ENCODE peak calls at places on chromosomes 7 and 10, in ten cellular contexts. U is left ventricle myocardium inferior, L is psoas muscle, S is gastrocnemius medialis, Z is mammary epithelial cell, N is ovary, D is heart right ventricle, A is HepG2, B is heart left ventricle, Q is HCT116. V is an unnamed sample. For H3K4me1, the result is how much of the 10 kb centered on the place peaks cover.

GRCh38 chr7:140679186-140679585 is 6.4 kb downstream of the ADCK2 start:
- DNase-seq in S (no peak), N (no peak), B (no peak), U (no peak), Q (no peak), L (no peak), A (no peak), D (no peak), Z (no peak), V (no peak)

GRCh38 chr10:93456480-93456879 is 25.7 kb downstream of the MYOF start:
- DNase-seq in Q (no peak), Z (no peak), D (no peak), B (no peak), N (no peak), U (no peak), S (no peak), L (no peak), A (no peak), V (no peak)

GRCh38 chr7:88337556-88337955 is 30.9 kb upstream of the STEAP4 start:
- DNase-seq in D (no peak), S (no peak), B (no peak), Q (no peak), L (no peak), N (no peak), A (no peak), Z (peak), U (no peak), V (no peak)

GRCh38 chr10:83522881-83523386 is 616.4 kb upstream of the GHITM start:
- DNase-seq in B (peak), U (peak), A (no peak), L (no peak), D (no peak), N (no peak), Q (no peak), Z (no peak), S (no peak), V (no peak)

GRCh38 chr10:93380043-93380565 is 102.0 kb downstream of the MYOF start:
- DNase-seq in N (no peak), A (no peak), S (no peak), B (no peak), U (no peak), Q (no peak), L (no peak), Z (no peak), D (no peak), V (no peak)

GRCh38 chr7:116511552-116512523 is 12.3 kb downstream of the CAV2 start:
- DNase-seq in D (no peak), Q (peak), N (no peak), L (no peak), A (peak), U (no peak), B (peak), Z (peak), S (no peak), V (no peak)

GRCh38 chr7:39621784-39622411 is 1.5 kb upstream of the RALA start:
- DNase-seq in U (no peak), S (no peak), N (no peak), Z (peak), L (no peak), D (no peak), B (no peak), Q (no peak), A (no peak), V (no peak)

GRCh38 chr7:29929018-29929807 is 60.4 kb downstream of the SCRN1 start:
- DNase-seq in A (no peak), U (no peak), L (no peak), S (no peak), N (no peak), Q (no peak), D (no peak), Z (no peak), B (no peak), V (no peak)

GRCh38 chr10:114304566-114305421 is 65.7 kb downstream of the VWA2 start:
- DNase-seq in L (peak), Z (no peak), Q (no peak), D (peak), U (peak), S (no peak), N (peak), A (no peak), B (peak), V (no peak)

GRCh38 chr7:95691464-95691863 is 80.9 kb upstream of the DYNC1I1 start:
- DNase-seq in A (peak), B (no peak), S (no peak), Z (peak), L (no peak), D (no peak), U (no peak), Q (no peak), N (no peak), V (no peak)

GRCh38 chr7:74027683-74028320 is at the start of gene ELN:
- DNase-seq in U (peak), L (peak), Q (no peak), A (no peak), B (peak), N (peak), Z (no peak), S (peak), D (peak), V (peak)

GRCh38 chr10:98467506-98468318 is 21.0 kb upstream of the HPS1 start:
- DNase-seq in Z (peak), N (peak), D (peak), L (peak), S (peak), Q (peak), U (peak), B (peak), A (peak), V (peak)

GRCh38 chr10:12333382-12334185 is 15.8 kb upstream of the CAMK1D start:
- DNase-seq in Q (peak), N (peak), Z (peak), A (no peak), L (peak), D (peak), S (no peak), B (peak), U (peak), V (peak)

GRCh38 chr10:50619882-50620281 is 3.9 kb downstream of the SGMS1 start:
- DNase-seq in Z (no peak), D (no peak), U (no peak), B (no peak), A (no peak), L (no peak), Q (no peak), N (no peak), S (no peak), V (no peak)

GRCh38 chr7:47653550-47654351 is 71.8 kb upstream of the TNS3 start:
- DNase-seq in D (no peak), N (no peak), U (no peak), A (no peak), Z (no peak), S (no peak), B (no peak), Q (no peak), L (no peak), V (no peak)

GRCh38 chr10:27448926-27449325 is 55.2 kb upstream of the RAB18 start:
- DNase-seq in B (no peak), U (no peak), L (no peak), A (peak), Z (peak), D (no peak), S (no peak), Q (peak), N (no peak), V (no peak)

GRCh38 chr10:129466703-129467345 is at the start of gene MGMT:
- DNase-seq in D (peak), U (peak), Q (peak), L (peak), S (peak), B (peak), N (peak), A (peak), Z (peak), V (peak)

GRCh38 chr10:78861456-78862327 is 207.1 kb upstream of the ZMIZ1 start:
- DNase-seq in A (no peak), Z (no peak), S (no peak), U (no peak), D (no peak), Q (no peak), L (no peak), B (no peak), N (peak), V (no peak)

GRCh38 chr10:122208616-122209430 is 62.3 kb upstream of the BTBD16 start:
- DNase-seq in N (no peak), A (no peak), S (no peak), Z (no peak), U (no peak), Q (no peak), D (no peak), L (no peak), B (no peak), V (no peak)

GRCh38 chr7:135664046-135664589 is 1.8 kb downstream of the STMP1 start:
- DNase-seq in Q (no peak), U (no peak), B (no peak), L (no peak), A (peak), Z (peak), S (no peak), N (no peak), D (no peak), V (no peak)

GRCh38 chr7:326845-327304 is 36.9 kb downstream of the FOXL3 start:
- DNase-seq in A (peak), Z (no peak), S (no peak), D (no peak), L (no peak), U (no peak), B (no peak), N (no peak), Q (no peak), V (peak)

GRCh38 chr7:130937016-130937415 is 203.0 kb upstream of the KLF14 start:
- DNase-seq in Q (no peak), L (no peak), N (no peak), S (no peak), Z (no peak), U (no peak), A (no peak), B (no peak), D (no peak), V (no peak)

GRCh38 chr10:69224862-69225657 is 4.9 kb downstream of the HKDC1 start:
- DNase-seq in L (no peak), D (no peak), Q (no peak), S (no peak), A (no peak), N (no peak), Z (peak), U (no peak), B (no peak), V (no peak)

GRCh38 chr10:804787-805634 is 115.5 kb upstream of the DIP2C start:
- DNase-seq in U (no peak), L (no peak), Z (no peak), A (no peak), B (no peak), D (no peak), Q (no peak), S (no peak), N (no peak), V (peak)

GRCh38 chr10:13790196-13790595 is 203.4 kb downstream of the PRPF18 start:
- DNase-seq in Z (no peak), L (no peak), N (no peak), A (no peak), Q (no peak), U (no peak), D (no peak), S (no peak), B (no peak), V (no peak)

GRCh38 chr7:134140889-134141867 is 14.0 kb downstream of the LRGUK start:
- DNase-seq in S (peak), L (peak), Q (peak), B (peak), A (peak), N (peak), D (peak), Z (peak), U (peak), V (peak)

GRCh38 chr10:12448729-12449391 is 99.5 kb downstream of the CAMK1D start:
- DNase-seq in Z (peak), B (no peak), A (no peak), U (no peak), S (no peak), N (peak), Q (peak), L (peak), D (no peak), V (no peak)

GRCh38 chr7:130380861-130381455 is 664 bp downstream of the CPA1 start:
- DNase-seq in N (no peak), D (no peak), A (no peak), S (no peak), Q (no peak), L (no peak), U (no peak), B (no peak), Z (no peak), V (no peak)

GRCh38 chr7:36088553-36088952 is 64.5 kb upstream of the EEPD1 start:
- DNase-seq in U (no peak), Z (no peak), S (no peak), N (no peak), B (no peak), A (no peak), L (no peak), Q (no peak), D (no peak), V (no peak)

GRCh38 chr10:111098679-111099437 is 22.0 kb downstream of the ADRA2A start:
- DNase-seq in N (no peak), D (no peak), S (no peak), L (no peak), A (no peak), Z (no peak), U (no peak), Q (peak), B (no peak), V (no peak)

GRCh38 chr10:33193867-33194521 is 140.5 kb downstream of the NRP1 start:
- DNase-seq in B (no peak), S (peak), L (no peak), Z (peak), N (no peak), D (no peak), Q (no peak), U (no peak), A (peak), V (no peak)

GRCh38 chr7:131108212-131108980 is 219.3 kb upstream of the MKLN1 start:
- DNase-seq in Z (peak), Q (no peak), U (no peak), B (no peak), A (no peak), D (peak), L (peak), S (no peak), N (no peak), V (no peak)

GRCh38 chr10:71338728-71339495 is 19.9 kb downstream of the SLC29A3 start:
- DNase-seq in N (no peak), Z (peak), A (no peak), S (no peak), L (no peak), B (no peak), Q (no peak), D (no peak), U (no peak), V (no peak)

DNA sequence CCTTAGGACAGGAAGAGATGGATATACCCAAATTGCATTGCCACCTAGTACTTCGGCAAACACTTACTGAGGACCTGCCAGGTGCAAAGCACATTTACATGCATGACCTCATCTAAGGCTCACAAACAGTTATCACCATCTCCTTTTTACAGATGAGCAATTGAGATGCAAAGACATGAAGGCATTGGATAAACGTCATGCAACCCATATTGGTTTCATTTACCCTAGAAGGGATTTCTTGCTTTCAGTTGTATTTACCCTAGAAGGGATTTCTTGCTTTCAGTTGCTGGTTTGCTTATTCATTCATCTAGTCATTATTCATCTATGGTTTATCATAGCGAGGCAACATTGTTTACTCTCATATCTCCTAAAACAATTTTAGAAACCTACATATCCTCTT is 52.2 kb downstream of the STEAP1B start:
- DNase-seq in A (no peak), B (no peak), Q (no peak), L (no peak), N (no peak), U (no peak), S (no peak), D (no peak), Z (no peak), V (no peak)
- H3K4me1 ChIP-seq in A (half or more), B (under half), Q (under half), L (under half), N (under half), U (under half), S (under half), D (under half), Z (under half), V (under half)

DNA sequence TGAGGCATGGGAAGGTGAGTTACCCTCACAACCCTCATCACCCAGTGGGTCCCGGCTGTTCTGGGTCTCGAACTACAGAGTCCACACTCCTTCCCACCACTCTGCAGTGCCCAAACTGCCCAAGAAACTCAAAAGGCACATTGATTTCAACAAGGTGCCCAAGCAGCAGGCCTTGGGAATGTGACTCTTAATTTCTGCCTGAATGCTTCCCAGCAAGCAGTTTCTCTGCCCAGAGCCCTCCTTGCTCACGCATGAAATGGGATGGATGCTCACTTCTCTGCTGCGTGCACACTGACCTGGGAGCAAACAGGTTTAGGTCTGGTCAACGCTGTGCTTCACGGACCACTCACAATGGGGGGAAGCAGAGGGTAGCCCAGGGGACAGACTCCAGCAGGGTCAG is 77.9 kb downstream of the GRB10 start:
- DNase-seq in S (no peak), N (no peak), B (no peak), D (no peak), Q (no peak), L (no peak), Z (no peak), A (no peak), U (no peak), V (no peak)
- H3K27ac ChIP-seq in S (no peak), N (no peak), B (no peak), D (no peak), Q (no peak), L (no peak), Z (no peak), A (no peak), U (no peak), V (no peak)

GRCh38 chr7:77993823-77994222 is 195.2 kb downstream of the PHTF2 start:
- DNase-seq in A (no peak), U (no peak), N (no peak), B (no peak), S (no peak), D (no peak), Q (no peak), L (no peak), Z (no peak), V (no peak)

GRCh38 chr7:77991656-77992055 is 193.1 kb downstream of the PHTF2 start:
- DNase-seq in N (no peak), L (no peak), Q (no peak), Z (no peak), A (no peak), B (no peak), S (no peak), D (no peak), U (no peak), V (no peak)

GRCh38 chr7:77989981-77990566 is 191.5 kb downstream of the PHTF2 start:
- DNase-seq in U (no peak), Z (peak), N (no peak), A (no peak), D (no peak), Q (no peak), B (no peak), L (no peak), S (no peak), V (no peak)

DNA sequence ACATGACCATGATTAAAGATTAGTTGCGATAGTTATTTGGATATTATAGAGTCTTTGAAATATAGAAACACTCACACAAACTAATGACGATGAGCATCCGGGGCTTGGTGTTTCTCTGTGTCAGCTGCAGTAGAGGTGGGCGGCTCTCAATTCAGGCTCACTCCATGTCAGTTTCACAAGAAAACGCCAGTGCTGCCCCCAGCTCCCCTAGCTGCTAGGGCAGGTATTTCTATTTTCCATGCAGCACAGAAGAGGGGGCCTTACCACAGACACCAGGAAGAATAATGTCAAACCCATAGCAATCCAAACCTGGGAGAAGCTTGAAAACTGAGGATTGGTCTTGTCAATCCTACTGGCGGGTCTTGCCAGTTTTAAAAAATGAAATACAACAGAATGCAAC is 197.1 kb downstream of the PHTF2 start:
- DNase-seq in Z (no peak), D (no peak), U (no peak), B (no peak), L (no peak), A (peak), S (no peak), Q (no peak), N (no peak), V (no peak)
- TF ChIP-seq CTCF in Z (peak), D (no peak), U (no peak), B (no peak), L (no peak), A (no peak), S (no peak), Q (peak), N (no peak), V (no peak)

DNA sequence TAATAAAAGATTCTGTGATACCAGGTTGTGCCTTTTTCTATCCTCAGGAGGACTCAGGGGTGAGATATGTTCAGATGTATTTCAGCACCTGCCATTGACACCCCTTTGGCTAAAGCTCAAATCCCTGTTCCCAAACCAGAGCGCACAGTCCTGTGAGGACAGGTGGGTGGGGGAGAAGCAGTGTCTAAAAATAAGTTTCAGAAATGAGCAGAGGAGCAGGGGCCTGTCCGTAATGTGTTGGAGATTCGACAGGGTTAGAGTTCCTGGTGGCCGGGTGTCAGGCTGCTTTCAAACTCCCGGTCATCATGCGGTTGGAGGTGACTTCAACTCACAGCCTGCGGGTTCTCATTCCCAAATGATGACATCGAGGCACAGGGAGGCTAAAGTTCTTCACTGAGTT is 211.5 kb downstream of the KLF6 start:
- DNase-seq in Q (no peak), Z (no peak), A (no peak), S (peak), U (no peak), B (peak), L (no peak), N (no peak), D (no peak), V (no peak)
- H3K4me1 ChIP-seq in Q (under half), Z (under half), A (under half), S (under half), U (half or more), B (under half), L (half or more), N (under half), D (under half), V (under half)

DNA sequence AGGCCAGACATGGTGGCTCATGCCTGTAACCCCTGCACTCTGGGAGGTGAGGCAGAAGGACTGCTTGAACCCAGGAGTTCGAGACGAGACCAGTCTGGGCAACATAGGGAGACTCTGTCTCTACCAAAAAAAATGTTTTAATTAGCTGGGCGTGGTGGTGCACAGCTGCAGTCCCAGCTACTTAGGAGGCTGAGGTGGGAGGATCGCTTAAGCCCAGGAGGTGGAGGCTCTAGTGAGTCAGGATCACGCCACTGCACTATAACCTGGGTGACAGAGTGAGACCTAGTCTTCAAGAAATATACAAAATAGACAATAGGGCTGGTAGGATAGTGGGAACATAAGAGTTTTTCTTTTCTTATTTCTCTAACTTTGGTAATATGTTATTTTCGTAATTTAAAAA is 50.2 kb downstream of the CREB3L2 start:
- DNase-seq in U (no peak), B (no peak), S (no peak), Z (no peak), Q (no peak), L (no peak), D (no peak), A (no peak), N (no peak), V (no peak)
- H3K27ac ChIP-seq in U (no peak), B (no peak), S (no peak), Z (no peak), Q (no peak), L (no peak), D (no peak), A (peak), N (no peak), V (peak)